ENCODE peak calls at places on chromosomes 1 and 21, in four cellular contexts. U, F, O and N are unnamed samples. For H3K9me3, the result is how much of the 10 kb centered on the place peaks cover.

GRCh38 chr21:27817902-27818623 is 851.2 kb upstream of the ADAMTS5 start:
- DNase-seq in U (no peak), F (no peak), O (no peak), N (no peak)

GRCh38 chr21:45401916-45402900 is 2.8 kb upstream of the COL18A1 start:
- DNase-seq in F (no peak), O (peak), U (no peak), N (peak)

GRCh38 chr1:213986020-213986924 is 1.5 kb upstream of the PROX1 start:
- DNase-seq in F (no peak), O (no peak), U (no peak), N (no peak)

GRCh38 chr1:21324368-21325137 is 34.3 kb upstream of the ECE1 start:
- DNase-seq in F (no peak), U (peak), O (peak), N (peak)

GRCh38 chr21:31012133-31013089 is 25.9 kb downstream of the KRTAP19-8 start:
- DNase-seq in U (no peak), O (no peak), F (no peak), N (no peak)

GRCh38 chr1:27628712-27629111 is 6.3 kb downstream of the FGR start:
- DNase-seq in U (no peak), O (no peak), F (no peak), N (no peak)

GRCh38 chr1:23995431-23995837 is 15.3 kb upstream of the SRSF10 start:
- DNase-seq in U (no peak), O (no peak), F (no peak), N (no peak)

GRCh38 chr1:52814465-52814864 is 28.1 kb upstream of the ZYG11A start:
- DNase-seq in F (no peak), O (no peak), U (no peak), N (no peak)

GRCh38 chr1:110916669-110917306 is 43.8 kb downstream of the CD53 start:
- DNase-seq in F (no peak), O (no peak), U (no peak), N (no peak)

GRCh38 chr21:41928621-41929220 is 25.1 kb downstream of the C2CD2 start:
- DNase-seq in F (no peak), U (no peak), O (no peak), N (no peak)

GRCh38 chr1:170659404-170660035 is 4.4 kb upstream of the PRRX1 start:
- DNase-seq in U (no peak), F (no peak), O (no peak), N (no peak)

GRCh38 chr1:40939320-40940059 is 40.0 kb upstream of the CTPS1 start:
- DNase-seq in U (peak), F (peak), O (peak), N (no peak)

GRCh38 chr1:60978421-60979357 is 103.7 kb upstream of the NFIA start:
- DNase-seq in O (peak), F (no peak), U (peak), N (no peak)

GRCh38 chr1:205588691-205589445 is 42.9 kb downstream of the ELK4 start:
- DNase-seq in O (no peak), F (no peak), U (no peak), N (no peak)

GRCh38 chr1:218494449-218494852 is 149.3 kb downstream of the TGFB2 start:
- DNase-seq in F (no peak), U (no peak), O (no peak), N (no peak)

GRCh38 chr1:20616468-20617156 is 16.6 kb upstream of the PINK1 start:
- DNase-seq in F (no peak), O (peak), U (no peak), N (peak)

GRCh38 chr1:220213381-220213983 is 58.8 kb downstream of the RAB3GAP2 start:
- DNase-seq in F (no peak), O (no peak), U (no peak), N (no peak)

GRCh38 chr1:221573727-221574126 is 168.2 kb downstream of the DUSP10 start:
- DNase-seq in F (no peak), O (no peak), U (peak), N (no peak)

GRCh38 chr1:23592209-23592905 is 33.1 kb upstream of the ID3 start:
- DNase-seq in F (no peak), O (no peak), U (no peak), N (no peak)

GRCh38 chr21:17931080-17931479 is 111.9 kb upstream of the C21orf91 start:
- DNase-seq in F (no peak), O (no peak), U (no peak), N (no peak)

GRCh38 chr1:160162936-160163335 is 11.5 kb downstream of the ATP1A4 start:
- DNase-seq in U (no peak), F (no peak), O (no peak), N (no peak)

GRCh38 chr1:47436304-47436978 is 1.4 kb upstream of the FOXD2 start:
- DNase-seq in U (peak), F (peak), O (peak), N (peak)

GRCh38 chr1:36871146-36871971 is 163.0 kb downstream of the GRIK3 start:
- DNase-seq in F (no peak), O (no peak), U (no peak), N (no peak)

GRCh38 chr1:55718758-55719671 is 503.9 kb upstream of the USP24 start:
- DNase-seq in O (peak), F (peak), U (peak), N (peak)

GRCh38 chr1:8015036-8015808 is 10.9 kb downstream of the ERRFI1 start:
- DNase-seq in U (no peak), O (no peak), F (no peak), N (no peak)

GRCh38 chr1:187070076-187070475 is 241.3 kb downstream of the PLA2G4A start:
- DNase-seq in U (no peak), F (no peak), O (no peak), N (no peak)

GRCh38 chr1:32695098-32695904 is 7.3 kb downstream of the SYNC start:
- DNase-seq in U (peak), O (peak), F (no peak), N (peak)

GRCh38 chr1:162996261-162996660 is 72.9 kb upstream of the RGS4 start:
- DNase-seq in F (no peak), O (no peak), U (no peak), N (no peak)

GRCh38 chr1:162128693-162129356 is 59.3 kb downstream of the NOS1AP start:
- DNase-seq in F (no peak), U (no peak), O (no peak), N (no peak)

GRCh38 chr1:81304187-81304586 is 496.5 kb upstream of the ADGRL2 start:
- DNase-seq in U (no peak), F (no peak), O (no peak), N (no peak)

GRCh38 chr1:233700338-233700737 is 86.4 kb downstream of the KCNK1 start:
- DNase-seq in O (no peak), U (no peak), F (no peak), N (no peak)

GRCh38 chr21:16287060-16287459 is 557.3 kb downstream of the USP25 start:
- DNase-seq in O (no peak), F (no peak), U (no peak), N (no peak)

GRCh38 chr1:234899041-234899787 is 229.4 kb downstream of the TOMM20 start:
- DNase-seq in F (no peak), U (peak), O (no peak), N (peak)

GRCh38 chr1:183776731-183777130 is 28.2 kb upstream of the RGL1 start:
- DNase-seq in F (no peak), O (no peak), U (no peak), N (no peak)

GRCh38 chr1:230328342-230329015 is 97.7 kb downstream of the PGBD5 start:
- DNase-seq in F (no peak), U (no peak), O (no peak), N (no peak)

GRCh38 chr21:44966135-44967081 is 26.6 kb downstream of the SLX9 start:
- DNase-seq in U (no peak), F (no peak), O (peak), N (no peak)

GRCh38 chr21:36422279-36423098 is 37.3 kb downstream of the CHAF1B start:
- DNase-seq in F (peak), U (peak), O (peak), N (peak)

DNA sequence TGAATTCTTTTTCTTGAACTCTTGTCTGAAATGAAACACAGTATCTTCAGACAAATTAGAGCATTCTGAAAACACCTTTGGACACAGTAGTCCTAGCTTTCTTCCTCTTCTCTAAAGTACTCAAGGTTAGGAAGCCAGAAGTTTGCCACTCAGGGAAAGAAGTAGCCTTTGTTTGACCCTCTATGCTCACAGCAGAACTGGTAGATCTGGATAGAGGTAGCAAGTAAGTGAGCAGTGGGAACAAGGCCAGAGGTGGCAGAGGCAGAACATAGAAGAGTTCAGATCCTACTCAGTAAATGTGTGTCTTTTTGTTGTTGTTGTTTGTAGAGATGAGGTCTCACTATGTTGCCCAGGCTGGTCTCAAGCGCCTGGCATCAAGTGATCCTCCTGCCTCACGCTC is 7.4 kb upstream of the PIGR start:
- DNase-seq in F (no peak), U (no peak), O (no peak), N (no peak)
- H3K27ac ChIP-seq in F (no peak), U (no peak), O (no peak), N (no peak)

DNA sequence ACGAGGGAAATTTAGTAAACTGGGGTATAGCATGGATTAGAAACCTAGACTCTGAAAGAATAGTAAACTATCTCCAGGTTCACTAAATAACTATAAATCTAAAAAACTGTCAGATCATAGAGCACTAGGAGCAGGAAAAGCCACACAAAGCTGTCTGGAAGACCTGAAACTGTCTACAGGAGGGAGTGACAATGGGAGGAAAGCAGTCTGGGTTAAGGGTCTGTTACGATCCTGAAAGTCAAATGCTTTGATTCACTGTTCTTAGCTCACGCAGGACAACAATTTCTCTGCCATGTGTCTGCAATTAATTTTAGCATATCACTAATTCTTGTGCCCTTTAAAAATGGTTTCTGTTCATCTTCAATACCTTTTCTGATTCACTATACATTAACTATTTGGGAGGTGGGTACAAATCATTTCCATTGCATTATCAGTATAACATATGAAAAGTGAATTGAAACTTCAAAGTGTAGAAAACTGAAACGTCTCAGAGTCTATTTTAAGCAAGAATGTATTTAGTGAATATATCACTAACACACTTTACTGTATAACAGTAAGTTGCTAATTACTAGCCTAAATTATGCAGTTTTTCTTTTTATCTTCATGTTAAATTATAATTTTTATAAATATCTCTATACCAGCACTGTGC is 18.4 kb downstream of the CEP170 start:
- DNase-seq in O (no peak), F (no peak), U (no peak), N (no peak)
- H3K9me3 ChIP-seq in O (under half), F (under half), U (under half), N (under half)

GRCh38 chr1:172956871-172957270 is 93.9 kb downstream of the TNFSF18 start:
- DNase-seq in F (no peak), O (no peak), U (no peak), N (no peak)

GRCh38 chr1:172957491-172957890 is 93.2 kb downstream of the TNFSF18 start:
- DNase-seq in O (no peak), F (no peak), U (no peak), N (no peak)

GRCh38 chr1:172959578-172959977 is 91.2 kb downstream of the TNFSF18 start:
- DNase-seq in F (no peak), U (no peak), O (no peak), N (no peak)

GRCh38 chr1:172960019-172960418 is 90.7 kb downstream of the TNFSF18 start:
- DNase-seq in O (no peak), U (no peak), F (no peak), N (no peak)

DNA sequence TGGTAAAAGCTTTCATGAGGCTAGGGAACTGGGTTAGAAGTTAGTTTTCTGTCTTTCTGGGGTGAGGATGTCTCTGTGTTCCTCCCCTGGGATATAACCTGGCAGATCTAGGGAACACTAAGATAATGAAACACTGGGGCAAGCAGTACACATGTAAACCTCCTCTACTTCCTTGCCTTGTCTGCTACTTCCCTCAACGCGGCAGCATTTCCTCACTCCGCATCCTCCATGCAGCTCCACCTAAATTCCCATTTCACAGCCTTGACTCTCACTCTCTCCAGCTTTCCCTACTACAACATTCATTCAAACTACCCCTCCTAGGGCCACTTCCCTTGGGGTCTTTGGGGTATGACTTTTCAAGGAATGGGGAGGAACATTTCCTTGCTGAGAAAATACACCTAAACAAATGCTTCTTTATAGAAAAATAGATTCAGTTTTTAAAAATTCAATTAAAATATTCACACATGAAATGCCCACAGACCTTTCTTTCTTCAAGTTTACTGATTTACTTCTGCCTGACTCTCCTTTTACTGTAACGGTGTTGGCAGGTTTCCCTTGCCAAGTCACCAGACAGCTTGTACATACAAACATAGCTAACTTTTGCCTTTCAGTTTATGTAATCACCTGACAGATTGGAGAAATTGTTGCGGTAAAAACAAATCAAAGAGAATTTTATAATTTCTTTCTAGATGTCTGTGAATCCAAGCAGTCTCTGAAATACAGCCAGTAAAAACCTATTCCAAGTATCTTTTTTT is 90.1 kb downstream of the TNFSF18 start:
- DNase-seq in O (no peak), F (no peak), U (peak), N (no peak)
- TF ChIP-seq CTCF in O (no peak), F (no peak), U (no peak), N (no peak)

DNA sequence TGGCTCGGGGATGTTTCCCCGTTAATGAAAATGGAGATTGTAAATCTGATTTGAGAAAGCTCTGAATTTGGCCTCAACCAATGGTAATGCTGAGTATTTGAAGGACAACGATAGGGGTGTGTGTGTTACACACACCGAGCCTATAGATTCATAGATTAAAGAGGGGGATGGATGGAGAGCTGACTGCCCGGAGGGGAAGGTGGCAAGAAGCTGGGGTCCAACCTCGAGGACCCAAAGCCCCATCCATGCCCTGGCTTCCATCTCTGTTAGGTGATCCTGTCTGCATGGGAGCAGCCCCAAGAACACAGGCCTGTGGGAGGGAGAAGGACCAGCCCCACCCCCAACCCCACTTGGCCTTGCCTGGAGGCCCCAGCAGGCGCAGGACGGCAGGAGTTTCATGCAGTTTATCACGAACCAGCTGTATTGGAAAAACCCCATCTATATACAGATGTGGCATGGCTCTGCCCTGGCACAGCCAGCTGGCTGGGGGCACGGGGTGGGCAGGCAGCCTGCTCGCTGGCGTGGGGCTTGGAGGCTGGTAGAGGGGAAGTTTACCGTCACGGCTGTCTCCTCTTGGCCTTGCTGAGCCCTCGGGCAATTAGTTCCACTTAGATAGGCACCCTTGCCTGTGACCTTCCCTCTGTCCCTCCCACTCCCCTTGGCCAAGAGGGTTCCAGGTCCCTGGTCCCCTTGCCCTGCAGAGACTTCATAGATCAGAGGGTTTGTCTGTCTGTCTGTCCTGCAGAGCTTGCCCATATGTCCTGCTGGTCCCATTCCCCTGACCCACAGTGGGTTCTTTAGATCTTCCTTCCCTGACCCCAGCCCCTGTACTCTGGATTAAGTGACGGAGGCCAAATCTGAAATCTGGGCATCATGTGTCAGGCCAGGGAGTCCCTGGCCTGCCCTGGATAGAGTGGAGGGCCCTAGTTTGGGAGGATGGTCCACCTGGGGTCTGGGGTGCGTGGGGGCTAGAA is 3.0 kb downstream of the HSPB7 start:
- DNase-seq in F (no peak), O (peak), U (no peak), N (no peak)
- H3K27ac ChIP-seq in F (no peak), O (peak), U (no peak), N (peak)

GRCh38 chr1:49190138-49190537 is 413.4 kb upstream of the BEND5 start:
- DNase-seq in U (no peak), O (no peak), F (no peak), N (no peak)

GRCh38 chr1:49183489-49183888 is 406.8 kb upstream of the BEND5 start:
- DNase-seq in U (no peak), O (no peak), F (no peak), N (no peak)

GRCh38 chr1:49185455-49185980 is 408.8 kb upstream of the BEND5 start:
- DNase-seq in F (no peak), U (no peak), O (no peak), N (no peak)

GRCh38 chr1:49187054-49187453 is 410.4 kb upstream of the BEND5 start:
- DNase-seq in F (no peak), U (no peak), O (no peak), N (no peak)
- H3K9me3 ChIP-seq in F (under half), U (under half), O (under half), N (under half)

GRCh38 chr1:178692564-178693327 is 32.3 kb upstream of the RALGPS2 start:
- DNase-seq in F (no peak), U (no peak), O (no peak), N (no peak)
- TF ChIP-seq CTCF in F (no peak), U (no peak), O (no peak), N (no peak)

GRCh38 chr1:207027221-207027777 is 5.3 kb downstream of the C1orf116 start:
- DNase-seq in O (no peak), F (no peak), U (no peak), N (no peak)
- H3K27ac ChIP-seq in O (no peak), F (no peak), U (peak), N (peak)

DNA sequence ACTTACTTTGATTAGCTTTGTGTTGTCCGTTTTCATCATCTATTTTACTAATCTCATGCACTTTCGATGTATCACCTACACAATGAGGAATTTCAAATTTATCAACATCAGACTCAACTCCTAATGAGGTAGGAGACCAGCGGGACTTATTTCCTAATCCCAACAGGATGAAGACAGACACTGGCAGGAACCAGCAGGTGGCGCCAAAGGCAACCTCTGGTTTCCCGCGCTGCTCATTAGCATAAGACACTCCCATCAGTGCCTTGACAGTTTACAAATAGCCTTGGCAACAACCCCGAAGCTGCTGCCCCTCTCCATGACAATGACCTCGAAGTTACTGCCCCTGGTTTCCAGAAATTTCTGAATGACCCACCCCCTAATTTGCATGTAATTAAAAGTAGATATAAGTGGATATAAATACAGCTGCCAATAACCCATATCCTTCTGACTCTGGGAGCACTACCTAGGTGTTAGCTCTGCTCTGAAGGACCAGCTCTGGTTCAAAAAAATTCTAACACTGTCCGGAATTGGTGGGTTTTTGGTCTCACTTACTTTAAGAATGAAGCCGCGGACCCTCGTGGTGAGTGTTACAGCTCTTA is 974.8 kb downstream of the ADGRL2 start:
- DNase-seq in O (peak), U (peak), F (no peak), N (no peak)
- H3K9me3 ChIP-seq in O (under half), U (under half), F (under half), N (under half)

GRCh38 chr1:92623187-92623778 is 136.6 kb upstream of the GFI1 start:
- DNase-seq in O (no peak), U (no peak), F (no peak), N (no peak)
- TF ChIP-seq CTCF in O (peak), U (peak), F (peak), N (peak)